ENCODE peak calls at places on chromosomes 5 and 9, in nine cellular contexts. M is H9, P is tibial nerve, R is left ventricle myocardium inferior, H is breast epithelium, V is AG04450, T is cardiac fibroblast, K is natural killer cell, L is cardiac muscle cell. Y is an unnamed sample.

GRCh38 chr9:33881635-33882034 is 64.7 kb downstream of the UBE2R2 start:
- DNase-seq in K (no peak), P (no peak), R (no peak), H (no peak), L (no peak), T (no peak), M (no peak), V (no peak), Y (no peak)

GRCh38 chr9:93461414-93461743 is 8.0 kb upstream of the FAM120AOS start:
- DNase-seq in K (no peak), R (no peak), L (no peak), P (no peak), H (no peak), T (no peak), M (no peak), V (no peak), Y (no peak)

GRCh38 chr5:151022511-151023018 is 2.2 kb downstream of the GPX3 start:
- DNase-seq in V (no peak), R (no peak), L (no peak), M (no peak), K (no peak), H (no peak), T (peak; percentile 56), P (no peak), Y (no peak)

GRCh38 chr9:137502008-137502913 is 43.1 kb upstream of the NSMF start:
- DNase-seq in P (no peak), H (no peak), K (no peak), R (no peak), L (peak; percentile 32), T (no peak), V (no peak), M (peak; percentile 64), Y (no peak)

GRCh38 chr5:142571351-142571750 is 114.5 kb downstream of the FGF1 start:
- DNase-seq in H (no peak), M (no peak), K (no peak), P (no peak), L (no peak), V (no peak), T (no peak), R (no peak), Y (no peak)

GRCh38 chr9:136297016-136297691 is 6.7 kb downstream of the CCDC187 start:
- DNase-seq in R (no peak), K (no peak), V (no peak), T (no peak), M (no peak), P (no peak), L (no peak), H (no peak), Y (no peak)

GRCh38 chr9:94757158-94757557 is 30.7 kb downstream of the AOPEP start:
- DNase-seq in P (no peak), V (peak; percentile 33), T (peak; percentile 57), M (no peak), R (no peak), H (no peak), L (no peak), K (no peak), Y (no peak)

GRCh38 chr9:72843525-72844439 is 109.1 kb downstream of the ALDH1A1 start:
- DNase-seq in T (peak; percentile 11), M (peak; percentile 69), H (no peak), R (no peak), V (no peak), K (no peak), P (no peak), L (no peak), Y (no peak)

GRCh38 chr9:110850401-110851135 is 182.0 kb downstream of the MUSK start:
- DNase-seq in K (no peak), M (no peak), L (no peak), P (no peak), R (no peak), H (no peak), T (no peak), V (no peak), Y (no peak)
- TF ChIP-seq CTCF in K (no peak), M (no peak), L (no peak), P (no peak), R (no peak), H (no peak), T (no peak), V (no peak), Y (no peak)

GRCh38 chr9:124325816-124326215 is 68.1 kb downstream of the NEK6 start:
- DNase-seq in V (no peak), M (no peak), L (no peak), P (no peak), K (no peak), R (no peak), H (no peak), T (no peak), Y (no peak)
- TF ChIP-seq CTCF in V (no peak), M (no peak), L (no peak), P (no peak), K (no peak), R (no peak), H (no peak), T (no peak), Y (no peak)

DNA sequence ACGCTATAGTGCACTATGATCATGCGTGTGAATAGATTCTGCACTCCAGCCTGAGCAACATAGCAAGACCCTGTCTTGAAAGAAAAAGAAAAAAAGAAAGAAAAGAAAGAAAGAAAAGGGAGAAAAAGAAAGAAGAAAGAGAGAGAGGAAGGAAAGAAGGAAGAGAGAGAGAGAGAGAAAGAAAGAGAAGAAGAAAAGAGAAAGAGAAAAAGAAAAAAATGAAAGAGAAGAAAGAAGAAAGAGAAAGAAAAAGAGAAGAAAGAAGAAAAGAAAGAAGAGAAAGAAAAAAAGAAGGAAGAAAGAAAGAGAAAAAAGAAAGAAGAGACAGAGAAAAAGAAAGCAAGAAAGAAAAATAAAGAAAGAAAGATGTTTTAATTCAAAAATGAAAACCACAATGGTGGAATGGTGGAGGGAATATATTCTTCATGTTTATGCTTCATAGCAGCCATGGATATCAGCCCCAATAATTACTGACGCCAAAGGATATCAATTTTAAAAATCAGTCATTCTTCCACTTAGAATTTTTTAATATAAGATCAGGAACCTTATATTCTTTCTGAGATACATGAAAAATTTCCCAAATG is 168.7 kb upstream of the TBCA start:
- DNase-seq in R (no peak), V (no peak), H (no peak), L (no peak), T (no peak), P (no peak), K (no peak), M (no peak), Y (no peak)
- TF ChIP-seq CTCF in R (no peak), V (no peak), H (no peak), L (no peak), T (no peak), P (no peak), K (no peak), M (no peak), Y (peak; percentile 27)

DNA sequence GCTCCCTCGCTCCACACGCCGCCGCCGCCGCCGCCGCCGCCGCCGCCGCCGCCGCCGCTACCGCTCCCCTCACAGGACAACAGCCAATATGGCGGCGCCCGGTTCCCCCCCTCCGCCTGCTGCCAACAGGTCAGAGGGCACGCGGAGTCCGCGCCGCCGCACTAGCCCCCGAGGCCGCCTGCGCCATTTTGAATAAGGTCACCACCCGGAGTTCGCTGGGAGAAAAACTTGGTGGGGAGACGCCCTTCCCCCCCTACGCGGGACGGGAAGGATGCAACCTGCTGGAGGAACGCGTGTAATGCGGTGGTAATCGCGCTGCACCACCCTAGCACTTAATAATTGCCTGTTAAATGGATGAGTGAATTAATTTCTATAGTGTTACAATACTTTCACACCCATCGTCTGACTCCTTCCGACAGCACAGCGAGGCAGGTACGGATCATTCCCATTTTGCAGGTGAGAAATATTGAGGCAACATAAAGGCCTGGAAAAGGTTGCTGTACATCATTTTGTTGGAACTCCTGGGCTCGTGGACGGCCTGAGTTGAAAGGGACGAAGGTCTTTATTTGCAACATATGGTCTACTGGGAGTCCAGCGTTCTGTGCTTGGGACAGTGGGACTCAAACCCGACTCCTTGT is at the start of gene FAM193B:
- DNase-seq in R (peak; percentile 93), M (peak; percentile 96), V (peak; percentile 72), L (peak; percentile 95), K (peak; percentile 93), H (peak; percentile 96), T (peak; percentile 92), P (peak; percentile 84), Y (peak; percentile 94)
- TF ChIP-seq CTCF in R (peak; percentile 41), M (peak; percentile 51), V (peak; percentile 49), L (peak; percentile 23), K (no peak), H (no peak), T (peak; percentile 29), P (no peak), Y (peak; percentile 22)

DNA sequence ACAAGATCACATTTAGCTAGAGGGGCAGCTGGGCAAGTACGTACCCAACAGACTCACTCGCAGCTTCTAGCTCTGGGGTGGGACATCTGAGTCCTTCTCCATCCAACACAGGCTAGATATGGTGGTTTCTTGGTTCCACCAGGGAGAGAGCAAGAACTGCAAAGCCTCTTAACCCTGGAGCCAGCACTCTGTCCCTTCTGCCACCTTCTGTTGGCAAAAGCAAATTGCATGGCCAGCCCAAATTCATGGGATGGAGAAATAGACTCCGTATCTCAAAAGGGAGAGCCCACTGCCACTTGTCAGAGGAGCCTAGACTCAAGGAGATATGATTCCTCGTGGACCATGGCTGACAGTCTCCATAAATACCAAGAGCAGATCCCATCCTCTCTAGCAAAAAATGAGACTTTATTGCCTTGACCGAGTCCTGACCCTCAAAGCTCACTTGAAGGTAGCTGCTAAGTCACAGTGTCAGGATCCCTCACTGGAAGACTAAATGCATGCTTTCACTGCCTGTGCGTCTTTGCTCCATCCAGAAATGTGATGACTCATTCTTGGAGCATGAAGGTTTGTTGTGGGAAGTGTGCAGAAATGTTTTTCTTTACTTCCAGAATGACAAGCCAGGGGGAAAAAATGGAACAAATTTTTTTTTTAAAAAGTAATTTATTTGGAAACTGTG is 28.8 kb upstream of the ROR2 start:
- DNase-seq in M (peak; percentile 61), H (no peak), P (no peak), T (peak; percentile 92), V (peak; percentile 77), K (no peak), L (peak; percentile 56), R (no peak), Y (no peak)
- TF ChIP-seq CTCF in M (peak; percentile 71), H (no peak), P (no peak), T (peak; percentile 43), V (peak; percentile 40), K (no peak), L (peak; percentile 52), R (peak; percentile 49), Y (no peak)

DNA sequence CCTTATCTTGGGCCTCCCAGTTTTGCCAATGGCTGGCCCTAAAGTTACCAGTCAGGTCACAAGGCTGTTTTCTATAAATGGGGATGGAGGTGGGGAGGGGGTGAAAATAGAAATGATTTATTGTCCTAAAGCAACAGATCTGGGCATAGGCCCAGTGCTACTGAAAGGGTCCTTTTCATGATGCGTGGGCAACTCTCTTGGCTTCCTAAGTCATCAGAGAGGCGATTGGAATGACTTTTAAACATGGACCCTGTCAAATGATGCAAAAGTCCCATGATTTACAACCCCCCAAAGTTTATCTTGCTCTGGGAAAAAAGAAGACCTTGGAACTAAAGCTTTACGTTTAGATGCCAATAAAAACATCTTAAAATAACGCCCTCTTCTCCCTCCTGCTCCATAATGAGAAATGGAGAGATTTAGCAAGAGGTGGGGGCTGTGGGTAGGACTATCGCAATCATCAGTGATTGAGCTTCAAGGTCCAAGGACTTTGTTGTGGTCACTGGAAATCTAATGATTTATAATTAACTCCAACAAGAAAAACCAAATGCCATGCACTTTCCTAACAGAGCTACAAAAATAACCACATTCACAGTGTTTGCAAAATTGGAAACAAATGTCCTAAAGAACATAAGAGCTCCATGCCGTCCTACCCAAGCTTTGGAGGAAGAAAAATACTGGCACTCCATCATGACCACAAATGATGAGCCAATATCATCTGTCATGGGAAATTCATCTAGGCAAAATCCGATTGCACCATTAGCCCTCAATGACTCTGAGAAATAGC is 167.5 kb upstream of the CLINT1 start:
- DNase-seq in R (no peak), L (no peak), K (no peak), P (peak; percentile 60), M (no peak), H (no peak), T (peak; percentile 14), V (no peak), Y (no peak)
- TF ChIP-seq CTCF in R (no peak), L (no peak), K (no peak), P (no peak), M (no peak), H (no peak), T (no peak), V (no peak), Y (no peak)

Y was measured in CD14-positive monocyte.